ENCODE peak calls at places on chromosomes 13 and 19, in five cellular contexts. One of them, this sample, is unnamed.
A peak's percentile ranks its signal among the peaks of the same experiment; 100 is the strongest.

GRCh38 chr13:31052478-31052877 is 109.2 kb downstream of the HSPH1 start:
- DNase-seq in anterior cingulate cortex: no peak
- DNase-seq in psoas muscle: no peak
- DNase-seq in NCI-H1105: no peak
- DNase-seq in NCI-H2029: no peak
- DNase-seq in this sample: no peak

GRCh38 chr13:43083750-43084149 is 60.4 kb downstream of the DNAJC15 start:
- DNase-seq in anterior cingulate cortex: no peak
- DNase-seq in psoas muscle: no peak
- DNase-seq in NCI-H1105: no peak
- DNase-seq in NCI-H2029: no peak
- DNase-seq in this sample: no peak

GRCh38 chr13:43611631-43612416 is 174.9 kb downstream of the ENOX1 start:
- DNase-seq in NCI-H1105: no peak
- DNase-seq in NCI-H2029: no peak
- DNase-seq in psoas muscle: no peak
- DNase-seq in anterior cingulate cortex: no peak
- DNase-seq in this sample: no peak

GRCh38 chr13:102400619-102401125 is 1.2 kb downstream of the FGF14 start:
- DNase-seq in NCI-H1105: no peak
- DNase-seq in anterior cingulate cortex: peak; percentile 33
- DNase-seq in psoas muscle: peak; percentile 29
- DNase-seq in NCI-H2029: no peak
- DNase-seq in this sample: peak; percentile 48

GRCh38 chr13:30998548-30999140 is 66.2 kb downstream of the TEX26 start:
- DNase-seq in psoas muscle: no peak
- DNase-seq in anterior cingulate cortex: peak; percentile 68
- DNase-seq in NCI-H2029: no peak
- DNase-seq in NCI-H1105: peak; percentile 36
- DNase-seq in this sample: no peak

GRCh38 chr13:44974056-44974798 is 15.0 kb downstream of the NUFIP1 start:
- DNase-seq in anterior cingulate cortex: no peak
- DNase-seq in psoas muscle: no peak
- DNase-seq in NCI-H1105: no peak
- DNase-seq in NCI-H2029: no peak
- DNase-seq in this sample: no peak

GRCh38 chr13:73657821-73658540 is 476.2 kb downstream of the KLF12 start:
- DNase-seq in psoas muscle: peak; percentile 39
- DNase-seq in NCI-H1105: no peak
- DNase-seq in anterior cingulate cortex: peak; percentile 76
- DNase-seq in NCI-H2029: no peak
- DNase-seq in this sample: no peak

GRCh38 chr19:19955208-19955607 is 54.5 kb downstream of the ZNF93 start:
- DNase-seq in psoas muscle: no peak
- DNase-seq in NCI-H2029: no peak
- DNase-seq in anterior cingulate cortex: no peak
- DNase-seq in NCI-H1105: no peak
- DNase-seq in this sample: no peak

GRCh38 chr13:73691891-73692290 is 442.3 kb downstream of the KLF12 start:
- DNase-seq in NCI-H2029: no peak
- DNase-seq in NCI-H1105: no peak
- DNase-seq in anterior cingulate cortex: no peak
- DNase-seq in psoas muscle: no peak
- DNase-seq in this sample: no peak

GRCh38 chr19:1760020-1760419 is 6.7 kb downstream of the ONECUT3 start:
- DNase-seq in NCI-H2029: no peak
- DNase-seq in NCI-H1105: no peak
- DNase-seq in anterior cingulate cortex: no peak
- DNase-seq in psoas muscle: no peak
- DNase-seq in this sample: no peak

GRCh38 chr13:31101511-31102170 is 60.1 kb downstream of the HSPH1 start:
- DNase-seq in psoas muscle: no peak
- DNase-seq in NCI-H2029: no peak
- DNase-seq in anterior cingulate cortex: no peak
- DNase-seq in NCI-H1105: no peak
- DNase-seq in this sample: no peak

GRCh38 chr13:30033681-30034447 is 183.4 kb upstream of the UBL3 start:
- DNase-seq in anterior cingulate cortex: no peak
- DNase-seq in psoas muscle: no peak
- DNase-seq in NCI-H1105: no peak
- DNase-seq in NCI-H2029: no peak
- DNase-seq in this sample: no peak

GRCh38 chr13:25409938-25410337 is 38.2 kb downstream of the ATP8A2 start:
- DNase-seq in psoas muscle: no peak
- DNase-seq in anterior cingulate cortex: no peak
- DNase-seq in NCI-H2029: no peak
- DNase-seq in NCI-H1105: no peak
- DNase-seq in this sample: no peak

GRCh38 chr13:109271991-109272454 is 514.4 kb downstream of the IRS2 start:
- DNase-seq in NCI-H2029: no peak
- DNase-seq in psoas muscle: no peak
- DNase-seq in anterior cingulate cortex: no peak
- DNase-seq in NCI-H1105: no peak
- DNase-seq in this sample: no peak

GRCh38 chr13:113364371-113364932 is 522 bp upstream of the GRTP1 start:
- DNase-seq in NCI-H1105: no peak
- DNase-seq in anterior cingulate cortex: no peak
- DNase-seq in NCI-H2029: no peak
- DNase-seq in psoas muscle: peak; percentile 45
- DNase-seq in this sample: no peak

GRCh38 chr19:35347171-35347929 is at the start of gene FFAR1:
- DNase-seq in psoas muscle: no peak
- DNase-seq in anterior cingulate cortex: peak; percentile 15
- DNase-seq in NCI-H2029: no peak
- DNase-seq in NCI-H1105: no peak
- DNase-seq in this sample: peak; percentile 44

GRCh38 chr13:113979791-113980471 is 6.1 kb upstream of the C13orf46 start:
- DNase-seq in psoas muscle: peak; percentile 7
- DNase-seq in anterior cingulate cortex: no peak
- DNase-seq in NCI-H1105: no peak
- DNase-seq in NCI-H2029: no peak
- DNase-seq in this sample: peak; percentile 32

GRCh38 chr19:4639531-4640246 is 373 bp downstream of the TNFAIP8L1 start:
- DNase-seq in NCI-H1105: no peak
- DNase-seq in anterior cingulate cortex: peak; percentile 12
- DNase-seq in NCI-H2029: no peak
- DNase-seq in psoas muscle: peak; percentile 33
- DNase-seq in this sample: peak; percentile 78

GRCh38 chr13:93244141-93244917 is 17.7 kb downstream of the GPC6 start:
- DNase-seq in anterior cingulate cortex: peak; percentile 20
- DNase-seq in psoas muscle: no peak
- DNase-seq in NCI-H1105: no peak
- DNase-seq in NCI-H2029: no peak
- DNase-seq in this sample: no peak

GRCh38 chr13:38350114-38350617 is 515 bp downstream of the UFM1 start:
- DNase-seq in NCI-H1105: no peak
- DNase-seq in anterior cingulate cortex: peak; percentile 60
- DNase-seq in NCI-H2029: peak; percentile 2
- DNase-seq in psoas muscle: peak; percentile 56
- DNase-seq in this sample: peak; percentile 70

GRCh38 chr13:42548731-42549554 is 25.0 kb upstream of the TNFSF11 start:
- DNase-seq in NCI-H2029: no peak
- DNase-seq in NCI-H1105: no peak
- DNase-seq in psoas muscle: no peak
- DNase-seq in anterior cingulate cortex: no peak
- DNase-seq in this sample: peak; percentile 52

GRCh38 chr19:14091086-14091884 is 734 bp upstream of the SAMD1 start:
- DNase-seq in psoas muscle: no peak
- DNase-seq in NCI-H2029: peak; percentile 26
- DNase-seq in NCI-H1105: peak; percentile 74
- DNase-seq in anterior cingulate cortex: peak; percentile 81
- DNase-seq in this sample: peak; percentile 87

GRCh38 chr13:111518161-111518791 is 197.8 kb downstream of the TEX29 start:
- DNase-seq in psoas muscle: no peak
- DNase-seq in NCI-H2029: peak; percentile 97
- DNase-seq in anterior cingulate cortex: no peak
- DNase-seq in NCI-H1105: no peak
- DNase-seq in this sample: no peak